ENCODE peak calls at places on chromosome 3, in eight cellular contexts. Q is H9, N is IMR-90, U is K562, K is neural progenitor cell, M is fibroblast of lung, C is SK-N-SH, J is MM.1S. W is an unnamed sample. For H3K9me3, the result is how much of the 10 kb centered on the place peaks cover.

GRCh38 chr3:129663045-129663446 is 56.6 kb upstream of the PLXND1 start:
- DNase-seq in Q (peak), M (peak), K (peak), U (no peak), C (no peak), N (no peak), J (no peak), W (no peak)

GRCh38 chr3:8911781-8912180 is 51.5 kb downstream of the RAD18 start:
- DNase-seq in N (no peak), Q (no peak), M (no peak), K (no peak), C (no peak), U (no peak), J (no peak), W (no peak)

GRCh38 chr3:60294181-60294580 is 957.1 kb downstream of the FHIT start:
- DNase-seq in M (peak), J (no peak), U (no peak), Q (no peak), C (no peak), K (no peak), N (peak), W (no peak)

GRCh38 chr3:86845731-86846130 is 145.2 kb downstream of the VGLL3 start:
- DNase-seq in N (no peak), C (no peak), U (no peak), K (peak), J (no peak), M (no peak), Q (no peak), W (no peak)

GRCh38 chr3:149480326-149481017 is 6.0 kb downstream of the TM4SF4 start:
- DNase-seq in U (peak), Q (peak), K (peak), C (peak), N (peak), J (peak), M (peak), W (peak)

GRCh38 chr3:188698436-188698835 is 473.3 kb upstream of the TPRG1 start:
- DNase-seq in M (no peak), U (no peak), N (no peak), C (no peak), J (no peak), K (no peak), Q (no peak), W (no peak)

GRCh38 chr3:62569609-62570008 is 196.3 kb upstream of the FEZF2 start:
- DNase-seq in N (no peak), K (no peak), J (no peak), U (no peak), Q (no peak), C (peak), M (no peak), W (no peak)

GRCh38 chr3:133274477-133274876 is 125.4 kb upstream of the BFSP2 start:
- DNase-seq in Q (no peak), M (no peak), J (no peak), C (no peak), N (no peak), K (no peak), U (no peak), W (no peak)

GRCh38 chr3:122533931-122534334 is 19.2 kb upstream of the KPNA1 start:
- DNase-seq in U (peak), K (no peak), J (no peak), C (no peak), M (peak), N (peak), Q (no peak), W (no peak)

GRCh38 chr3:102006812-102007485 is 157.6 kb downstream of the NFKBIZ start:
- DNase-seq in M (peak), K (no peak), U (no peak), J (no peak), Q (no peak), N (peak), C (no peak), W (no peak)

GRCh38 chr3:20054549-20054987 is 14.3 kb downstream of the KAT2B start:
- DNase-seq in K (no peak), N (peak), C (peak), J (peak), Q (no peak), M (peak), U (no peak), W (peak)

GRCh38 chr3:123809597-123809996 is 74.5 kb downstream of the MYLK start:
- DNase-seq in Q (no peak), J (no peak), C (no peak), M (peak), U (no peak), N (peak), K (no peak), W (no peak)

GRCh38 chr3:141921316-141921715 is 44.9 kb downstream of the ATP1B3 start:
- DNase-seq in Q (no peak), N (no peak), U (no peak), M (no peak), K (no peak), J (no peak), C (no peak), W (no peak)

GRCh38 chr3:101151286-101151901 is 158.2 kb upstream of the ABI3BP start:
- DNase-seq in K (no peak), Q (no peak), N (no peak), M (no peak), J (no peak), C (no peak), U (no peak), W (no peak)

GRCh38 chr3:178308696-178309278 is 227.4 kb upstream of the KCNMB2 start:
- DNase-seq in Q (no peak), M (no peak), U (no peak), N (no peak), K (no peak), J (no peak), C (no peak), W (no peak)

GRCh38 chr3:79392479-79392878 is 375.3 kb downstream of the ROBO1 start:
- DNase-seq in U (no peak), C (no peak), M (peak), N (peak), J (no peak), K (no peak), Q (no peak), W (no peak)

GRCh38 chr3:70992557-70992956 is 591.0 kb downstream of the FOXP1 start:
- DNase-seq in J (no peak), U (no peak), M (peak), K (no peak), Q (no peak), N (peak), C (no peak), W (no peak)

GRCh38 chr3:27990347-27990746 is 251.1 kb upstream of the CMC1 start:
- DNase-seq in U (no peak), M (no peak), Q (no peak), K (no peak), N (no peak), C (no peak), J (no peak), W (no peak)

GRCh38 chr3:160754371-160754854 is 1.6 kb upstream of the PPM1L start:
- DNase-seq in M (peak), C (peak), Q (peak), N (peak), K (peak), U (peak), J (peak), W (no peak)

GRCh38 chr3:66470956-66471686 is 29.7 kb downstream of the LRIG1 start:
- DNase-seq in M (no peak), K (peak), N (no peak), J (no peak), Q (no peak), U (no peak), C (no peak), W (peak)

GRCh38 chr3:131217296-131217741 is 164.3 kb upstream of the NUDT16 start:
- DNase-seq in C (no peak), K (no peak), Q (no peak), J (no peak), U (no peak), M (no peak), N (no peak), W (no peak)

GRCh38 chr3:195208183-195208582 is 62.8 kb downstream of the XXYLT1 start:
- DNase-seq in K (no peak), N (no peak), J (peak), C (no peak), M (no peak), U (no peak), Q (no peak), W (no peak)

GRCh38 chr3:161413127-161413854 is 42.0 kb upstream of the SPTSSB start:
- DNase-seq in Q (no peak), N (peak), M (peak), J (peak), U (no peak), K (no peak), C (no peak), W (no peak)

GRCh38 chr3:116930786-116931185 is 221.2 kb downstream of the TUSC7 start:
- DNase-seq in C (peak), K (no peak), M (peak), U (no peak), N (peak), J (no peak), Q (no peak), W (no peak)

GRCh38 chr3:129122697-129123055 is 1.1 kb upstream of the RAB43 start:
- DNase-seq in Q (peak), N (no peak), K (no peak), U (no peak), M (no peak), C (no peak), J (no peak), W (no peak)

GRCh38 chr3:120855665-120856437 is 52.2 kb upstream of the STXBP5L start:
- DNase-seq in C (no peak), J (no peak), M (peak), U (no peak), N (peak), Q (peak), K (no peak), W (no peak)

GRCh38 chr3:120854908-120855526 is 53.0 kb upstream of the STXBP5L start:
- DNase-seq in U (no peak), J (no peak), C (no peak), K (no peak), N (no peak), Q (no peak), M (no peak), W (no peak)

GRCh38 chr3:120852412-120852811 is 55.6 kb upstream of the STXBP5L start:
- DNase-seq in Q (no peak), C (no peak), U (no peak), J (no peak), M (no peak), K (no peak), N (no peak), W (no peak)

GRCh38 chr3:120850326-120851295 is 57.4 kb upstream of the STXBP5L start:
- DNase-seq in U (no peak), M (peak), N (no peak), J (no peak), K (no peak), Q (no peak), C (no peak), W (no peak)

DNA sequence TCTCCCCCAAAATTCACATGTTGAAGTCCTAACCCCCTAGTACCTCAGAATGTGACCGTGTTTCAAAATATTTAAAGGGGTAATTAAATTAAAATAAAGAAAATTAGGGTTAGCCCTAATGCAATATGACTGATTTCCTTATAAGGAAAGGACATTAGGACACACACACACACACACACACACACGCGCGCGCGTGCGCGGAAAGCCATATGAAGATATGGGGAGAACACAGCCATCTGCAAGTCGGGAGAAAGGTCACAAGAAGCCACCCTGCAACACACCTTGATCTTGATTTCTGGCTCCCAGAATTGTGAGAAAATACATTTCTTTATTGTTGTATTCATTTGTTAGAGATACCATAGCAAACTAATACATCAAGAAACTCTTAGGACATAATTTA is 54.6 kb upstream of the STXBP5L start:
- DNase-seq in J (no peak), N (no peak), C (no peak), U (no peak), K (no peak), Q (no peak), M (no peak), W (no peak)
- H3K9ac ChIP-seq in J (no peak), N (no peak), C (no peak), U (no peak), K (no peak), Q (no peak), M (no peak), W (no peak)

GRCh38 chr3:1262246-1262645 is 169.4 kb downstream of the CNTN6 start:
- DNase-seq in Q (no peak), N (no peak), J (no peak), M (no peak), U (no peak), K (no peak), C (no peak), W (no peak)
- H3K9me3 ChIP-seq in Q (under half), N (under half), J (under half), M (under half), U (under half), K (under half), C (under half), W (under half)

GRCh38 chr3:125684199-125684598 is 88.9 kb upstream of the OSBPL11 start:
- DNase-seq in M (peak), Q (peak), N (peak), C (peak), U (no peak), J (no peak), K (peak), W (no peak)
- TF ChIP-seq CTCF in M (peak), Q (peak), N (peak), C (peak), U (peak), J (peak), K (peak), W (no peak)

GRCh38 chr3:45992133-45992729 is 3.4 kb downstream of the FYCO1 start:
- DNase-seq in M (no peak), K (no peak), N (no peak), Q (peak), C (no peak), J (no peak), U (no peak), W (no peak)
- H3K9ac ChIP-seq in M (no peak), K (no peak), N (no peak), Q (no peak), C (no peak), J (no peak), U (no peak), W (no peak)

GRCh38 chr3:139414608-139415224 is 25.3 kb upstream of the COPB2 start:
- DNase-seq in M (no peak), J (no peak), K (no peak), Q (no peak), C (no peak), N (no peak), U (no peak), W (no peak)
- H3K9me3 ChIP-seq in M (under half), J (under half), K (under half), Q (under half), C (under half), N (under half), U (under half), W (under half)

GRCh38 chr3:38281895-38282686 is at the start of gene SLC22A14:
- DNase-seq in C (no peak), Q (peak), J (no peak), U (peak), N (no peak), M (no peak), K (peak), W (no peak)

GRCh38 chr3:38278841-38279240 is 3.3 kb upstream of the SLC22A14 start:
- DNase-seq in Q (no peak), K (no peak), U (peak), N (no peak), C (no peak), M (no peak), J (no peak), W (no peak)

DNA sequence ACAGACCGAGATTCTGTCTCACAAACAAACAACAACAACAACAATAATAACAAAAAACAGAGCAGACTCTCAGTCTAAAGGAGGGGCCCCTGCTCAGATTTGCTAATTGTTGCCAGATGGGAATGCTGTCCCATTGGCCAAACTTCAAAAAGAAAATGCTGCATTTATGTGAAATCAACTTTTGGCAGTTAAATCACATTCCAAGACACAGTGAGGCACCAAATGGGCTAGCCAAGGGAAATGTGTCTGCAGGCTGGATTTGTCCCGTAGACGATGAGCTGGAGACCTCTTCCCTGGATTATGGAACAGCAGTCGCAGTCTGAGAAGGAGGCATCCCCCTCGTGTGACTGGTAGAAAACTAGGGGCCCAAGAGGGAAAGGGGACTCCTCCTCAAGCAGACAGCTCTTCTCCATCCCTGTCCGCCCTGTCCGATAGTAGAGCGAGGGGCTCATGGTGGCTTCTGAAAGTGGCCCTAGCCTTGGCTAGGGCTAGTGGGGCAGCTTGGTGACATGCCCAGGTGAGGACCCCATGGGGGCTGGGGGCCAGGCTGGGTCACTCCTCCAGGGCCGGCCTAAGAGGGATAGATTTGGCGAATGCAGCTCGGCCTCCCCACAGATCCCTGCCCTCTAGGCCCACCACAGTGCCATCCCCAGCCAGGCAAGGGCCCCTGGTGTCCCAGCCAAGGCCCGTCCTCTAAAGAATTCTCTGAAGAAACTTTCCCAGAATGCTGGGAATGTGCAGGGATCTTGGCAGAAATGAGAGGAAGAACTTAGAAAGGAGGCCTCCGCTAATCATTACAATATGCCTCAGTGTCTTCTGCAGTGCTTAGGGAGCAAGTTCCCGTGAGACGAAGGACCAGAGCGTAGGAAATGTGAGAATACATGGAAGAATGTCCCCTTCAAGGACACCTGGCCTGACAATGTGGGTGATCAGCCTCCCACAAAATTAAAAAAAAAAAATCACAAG is 2.0 kb downstream of the SLC22A14 start:
- DNase-seq in M (peak), U (no peak), K (no peak), Q (no peak), C (no peak), J (no peak), N (peak), W (no peak)
- TF ChIP-seq CTCF in M (no peak), U (no peak), K (no peak), Q (no peak), C (no peak), J (no peak), N (no peak), W (no peak)

GRCh38 chr3:63652066-63652725 is at the start of gene SNTN:
- DNase-seq in N (no peak), J (no peak), C (no peak), Q (no peak), M (no peak), U (no peak), K (no peak), W (no peak)
- H3K9ac ChIP-seq in N (no peak), J (no peak), C (no peak), Q (no peak), M (no peak), U (no peak), K (no peak), W (no peak)

W was measured in kidney.